ENCODE peak calls at places on chromosomes 5 and 9, in eight cellular contexts. D is fibroblast of lung; Q is hypothalamus; R is frontal cortex; I is SK-MEL-5; J is NCI-H1436; Y is CD8-positive, alpha-beta memory T cell; C is dorsolateral prefrontal cortex. B is an unnamed sample.

GRCh38 chr9:124125590-124126047 is 114.1 kb downstream of the LHX2 start:
- DNase-seq in D (no peak), Q (no peak), R (no peak), I (no peak), J (no peak), Y (no peak), C (no peak), B (no peak)

GRCh38 chr9:93108301-93109041 is 12.5 kb downstream of the CARD19 start:
- DNase-seq in D (no peak), Q (no peak), R (no peak), I (no peak), J (no peak), Y (no peak), C (no peak), B (no peak)

GRCh38 chr9:121813811-121814210 is 162.4 kb downstream of the DAB2IP start:
- DNase-seq in D (no peak), Q (no peak), R (no peak), I (no peak), J (no peak), Y (no peak), C (no peak), B (no peak)

GRCh38 chr9:113548221-113549041 is 84.9 kb downstream of the RGS3 start:
- DNase-seq in D (peak; percentile 88), Q (no peak), R (no peak), I (peak; percentile 22), J (no peak), Y (no peak), C (no peak), B (peak; percentile 64)

GRCh38 chr5:97936246-97936645 is 753.2 kb upstream of the RIOK2 start:
- DNase-seq in D (no peak), Q (no peak), R (no peak), I (no peak), J (no peak), Y (no peak), C (no peak), B (peak; percentile 8)

GRCh38 chr9:69674741-69675438 is 2.7 kb upstream of the APBA1 start:
- DNase-seq in D (peak; percentile 94), Q (no peak), R (no peak), I (no peak), J (no peak), Y (no peak), C (no peak), B (no peak)

GRCh38 chr9:127637322-127637847 is 25.3 kb downstream of the STXBP1 start:
- DNase-seq in D (peak; percentile 67), Q (no peak), R (no peak), I (peak; percentile 39), J (peak; percentile 29), Y (no peak), C (no peak), B (no peak)

GRCh38 chr5:169018980-169019379 is 282.0 kb downstream of the SLIT3 start:
- DNase-seq in D (no peak), Q (no peak), R (no peak), I (no peak), J (no peak), Y (no peak), C (no peak), B (no peak)

GRCh38 chr9:131656356-131657030 is 83.4 kb downstream of the RAPGEF1 start:
- DNase-seq in D (no peak), Q (no peak), R (no peak), I (no peak), J (no peak), Y (peak; percentile 79), C (no peak), B (peak; percentile 66)